ENCODE peak calls at places on chromosomes 7 and 10, in nine cellular contexts. L is activated CD4-positive, alpha-beta T cell treated with anti-CD3 and anti-CD28 coated beads, Interleukin-2, amount 50 U/mL, for 1 hour; W is T-cell; C is HS-5; E is nephron progenitor cell; B is AG08396; J is stimulated activated CD4-positive, alpha-beta T cell treated with anti-CD3 and anti-CD28 coated beads, Interleukin-12 subunit alpha, Interleukin-12 subunit beta, amount 100 ng/mL, for 48 hours; M is RPMI7951; Q is Ammon's horn. D is an unnamed sample.

GRCh38 chr7:131413711-131414110 is 86.0 kb downstream of the MKLN1 start:
- DNase-seq in J (no peak), Q (no peak), M (no peak), L (no peak), B (no peak), E (no peak), C (no peak), W (no peak), D (no peak)

GRCh38 chr7:155885162-155886160 is 73.2 kb upstream of the SHH start:
- DNase-seq in J (no peak), W (no peak), C (no peak), M (peak), E (no peak), Q (no peak), B (peak), L (no peak), D (no peak)

GRCh38 chr10:79286318-79286951 is 60.8 kb upstream of the PPIF start:
- DNase-seq in L (peak), J (peak), C (no peak), Q (peak), M (no peak), W (peak), B (no peak), E (no peak), D (peak)

GRCh38 chr10:25084447-25084846 is 68.0 kb downstream of the THNSL1 start:
- DNase-seq in C (no peak), L (no peak), E (no peak), W (no peak), B (no peak), J (no peak), M (no peak), Q (no peak), D (no peak)

GRCh38 chr10:79385392-79385795 is 38.1 kb downstream of the PPIF start:
- DNase-seq in L (no peak), Q (no peak), C (no peak), J (no peak), W (no peak), B (no peak), M (no peak), E (no peak), D (no peak)

GRCh38 chr7:11373546-11374142 is 400.0 kb downstream of the PHF14 start:
- DNase-seq in L (no peak), J (no peak), Q (no peak), W (no peak), E (no peak), M (no peak), C (peak), B (no peak), D (no peak)

GRCh38 chr10:76411719-76412435 is 980.5 kb downstream of the LRMDA start:
- DNase-seq in W (no peak), L (no peak), J (no peak), Q (no peak), C (no peak), B (peak), E (no peak), M (no peak), D (no peak)

GRCh38 chr10:121900443-121901174 is 27.2 kb downstream of the ATE1 start:
- DNase-seq in J (peak), B (peak), M (peak), Q (peak), L (no peak), W (no peak), E (peak), C (peak), D (no peak)

GRCh38 chr7:35389636-35390035 is 135.7 kb upstream of the TBX20 start:
- DNase-seq in M (no peak), L (no peak), B (no peak), E (no peak), C (no peak), W (no peak), Q (no peak), J (no peak), D (no peak)